ENCODE peak calls at places on chromosomes 13 and 19, in ten cellular contexts. D is NCI-H460; C is uterus; N is skeletal muscle cell; O is NCI-H345; S is AG20443; J is stimulated activated CD4-positive, alpha-beta T cell treated with anti-CD3 and anti-CD28 coated beads, TNF-alpha, amount 100 ng/mL, for 24 hours; T is caudate nucleus; P is effector CD4-positive, alpha-beta T cell; W is heart right ventricle. B is an unnamed sample.

GRCh38 chr19:34373601-34374288 is 8.7 kb downstream of the GPI start:
- DNase-seq in P (no peak), D (no peak), C (no peak), J (no peak), S (no peak), W (no peak), O (no peak), N (no peak), T (no peak), B (no peak)

GRCh38 chr13:65679240-65679639 is 1550.9 kb downstream of the PCDH9 start:
- DNase-seq in D (no peak), W (no peak), T (no peak), C (no peak), S (no peak), P (no peak), N (peak), J (no peak), O (no peak), B (no peak)

GRCh38 chr19:1469200-1469935 is 9.6 kb downstream of the C19orf25 start:
- DNase-seq in P (no peak), C (no peak), N (no peak), D (no peak), O (no peak), S (peak), W (peak), T (no peak), J (no peak), B (no peak)

GRCh38 chr13:45102136-45102802 is 18.0 kb upstream of the GTF2F2 start:
- DNase-seq in J (no peak), S (no peak), W (no peak), D (no peak), P (no peak), C (no peak), N (no peak), T (no peak), O (peak), B (no peak)

GRCh38 chr13:32051156-32051555 is 19.6 kb downstream of the FRY start:
- DNase-seq in O (no peak), N (no peak), J (no peak), D (no peak), S (no peak), P (no peak), C (no peak), W (no peak), T (no peak), B (no peak)

GRCh38 chr13:78680611-78681010 is 21.7 kb upstream of the OBI1 start:
- DNase-seq in S (no peak), W (no peak), T (no peak), O (no peak), D (no peak), J (no peak), P (no peak), N (no peak), C (no peak), B (no peak)

GRCh38 chr19:21608571-21608970 is 103.2 kb downstream of the ZNF429 start:
- DNase-seq in S (no peak), C (no peak), W (no peak), J (no peak), T (no peak), D (no peak), P (no peak), N (no peak), O (peak), B (no peak)

GRCh38 chr13:40986328-40986856 is 32.7 kb downstream of the ELF1 start:
- DNase-seq in N (no peak), P (no peak), J (no peak), C (no peak), T (no peak), O (no peak), D (no peak), S (peak), W (no peak), B (no peak)

GRCh38 chr13:34360702-34361101 is 542.8 kb downstream of the RFC3 start:
- DNase-seq in O (no peak), S (no peak), P (no peak), C (no peak), J (no peak), W (no peak), D (no peak), T (no peak), N (no peak), B (no peak)

GRCh38 chr13:23709521-23709920 is 139.3 kb downstream of the TNFRSF19 start:
- DNase-seq in J (no peak), O (no peak), P (no peak), D (no peak), C (no peak), T (no peak), S (no peak), W (no peak), N (no peak), B (no peak)

GRCh38 chr13:107807306-107808073 is 407.8 kb downstream of the LIG4 start:
- DNase-seq in W (no peak), O (peak), N (no peak), C (no peak), P (no peak), S (no peak), J (no peak), T (no peak), D (no peak), B (no peak)

GRCh38 chr13:41196011-41196410 is 1.6 kb upstream of the KBTBD7 start:
- DNase-seq in D (no peak), W (no peak), O (no peak), T (no peak), N (no peak), J (no peak), P (no peak), S (no peak), C (no peak), B (no peak)

GRCh38 chr13:94607939-94608338 is 6.3 kb downstream of the GPR180 start:
- DNase-seq in T (no peak), N (no peak), P (no peak), D (no peak), O (no peak), J (no peak), S (no peak), C (no peak), W (no peak), B (no peak)

GRCh38 chr19:42064432-42064831 is 5.6 kb downstream of the GRIK5 start:
- DNase-seq in O (no peak), P (no peak), D (no peak), W (no peak), C (no peak), J (no peak), N (no peak), S (no peak), T (no peak), B (no peak)

GRCh38 chr19:48617146-48617937 is 1.6 kb downstream of the RPL18 start:
- DNase-seq in S (no peak), J (no peak), C (no peak), T (no peak), O (no peak), P (no peak), W (no peak), D (no peak), N (no peak), B (peak)

GRCh38 chr13:46404732-46405097 is 17.7 kb upstream of the RUBCNL start:
- DNase-seq in S (no peak), O (no peak), T (no peak), W (no peak), D (no peak), P (no peak), J (no peak), N (no peak), C (no peak), B (no peak)

GRCh38 chr19:28472843-28473242 is 740.1 kb downstream of the UQCRFS1 start:
- DNase-seq in C (no peak), O (no peak), N (no peak), W (peak), T (no peak), S (no peak), J (no peak), D (no peak), P (no peak), B (no peak)

GRCh38 chr13:105579821-105580707 is 955.4 kb downstream of the EFNB2 start:
- DNase-seq in C (no peak), T (no peak), D (no peak), W (no peak), N (no peak), O (no peak), P (no peak), S (no peak), J (no peak), B (no peak)

GRCh38 chr19:799076-799881 is 2.0 kb downstream of the PTBP1 start:
- DNase-seq in N (no peak), S (peak), O (peak), W (no peak), D (no peak), T (no peak), J (no peak), C (no peak), P (no peak), B (peak)

GRCh38 chr13:45518525-45519235 is 53.9 kb downstream of the COG3 start:
- DNase-seq in C (no peak), P (no peak), D (no peak), S (no peak), W (no peak), T (no peak), O (no peak), N (peak), J (no peak), B (no peak)

GRCh38 chr13:51585234-51585672 is 991 bp downstream of the WDFY2 start:
- DNase-seq in W (no peak), N (no peak), D (no peak), C (no peak), J (no peak), S (no peak), P (no peak), O (no peak), T (no peak), B (no peak)

GRCh38 chr19:13051581-13052165 is 51.0 kb downstream of the LYL1 start:
- DNase-seq in N (no peak), P (no peak), S (no peak), C (peak), D (no peak), O (peak), W (peak), T (no peak), J (no peak), B (peak)

GRCh38 chr19:6969490-6969889 is 51.7 kb downstream of the MBD3L2B start:
- DNase-seq in T (no peak), J (no peak), O (no peak), N (no peak), D (no peak), W (no peak), S (no peak), C (no peak), P (no peak), B (no peak)

GRCh38 chr19:32630338-32630737 is 44.6 kb downstream of the ANKRD27 start:
- DNase-seq in W (no peak), D (no peak), O (no peak), T (no peak), J (no peak), P (no peak), C (no peak), N (no peak), S (no peak), B (no peak)

GRCh38 chr13:94708031-94708571 is 4.2 kb downstream of the SOX21 start:
- DNase-seq in S (no peak), J (no peak), N (no peak), P (no peak), O (peak), T (peak), D (no peak), C (no peak), W (no peak), B (no peak)

GRCh38 chr19:17576758-17577532 is 21.5 kb downstream of the COLGALT1 start:
- DNase-seq in D (peak), P (no peak), S (peak), J (no peak), C (peak), T (no peak), N (no peak), O (no peak), W (peak), B (peak)

GRCh38 chr19:38162632-38163031 is 61.4 kb downstream of the DPF1 start:
- DNase-seq in N (no peak), P (no peak), W (no peak), J (no peak), S (no peak), C (no peak), D (no peak), T (no peak), O (no peak), B (no peak)

GRCh38 chr19:38684078-38684861 is 36.8 kb downstream of the ACTN4 start:
- DNase-seq in P (no peak), T (no peak), S (peak), N (peak), D (peak), O (no peak), W (peak), J (no peak), C (peak), B (peak)

GRCh38 chr13:110108348-110109139 is 198.4 kb downstream of the COL4A1 start:
- DNase-seq in P (no peak), C (peak), J (no peak), W (peak), T (peak), O (peak), N (peak), D (peak), S (peak), B (peak)

GRCh38 chr19:10009269-10009665 is 1.0 kb downstream of the COL5A3 start:
- DNase-seq in W (peak), T (no peak), S (peak), O (no peak), J (peak), D (no peak), P (peak), N (peak), C (peak), B (peak)

GRCh38 chr13:99040536-99041141 is 62.8 kb upstream of the DOCK9 start:
- DNase-seq in J (no peak), D (no peak), O (peak), S (no peak), C (no peak), P (no peak), T (no peak), W (no peak), N (no peak), B (no peak)